ENCODE peak calls at places on chromosomes 7 and 10, in five cellular contexts. M, Y, A, B and G are unnamed samples.

GRCh38 chr10:60463726-60464125 is 74.1 kb upstream of the ANK3 start:
- DNase-seq in B (no peak), M (no peak), A (no peak), Y (no peak), G (no peak)

GRCh38 chr10:47214520-47214919 is 85.5 kb upstream of the GDF10 start:
- DNase-seq in A (no peak), M (no peak), Y (no peak), B (no peak), G (no peak)

GRCh38 chr10:47371629-47372485 is 12.2 kb downstream of the ZNF488 start:
- DNase-seq in B (no peak), M (peak; percentile 75), A (peak; percentile 40), Y (no peak), G (no peak)

GRCh38 chr7:123355576-123356195 is 155.9 kb upstream of the SLC13A1 start:
- DNase-seq in Y (peak; percentile 46), B (no peak), M (no peak), A (no peak), G (no peak)

GRCh38 chr10:95242581-95243317 is 48.1 kb downstream of the PDLIM1 start:
- DNase-seq in Y (no peak), B (peak; percentile 11), M (no peak), A (peak; percentile 18), G (no peak)

GRCh38 chr10:52751337-52751736 is 21.2 kb downstream of the MBL2 start:
- DNase-seq in A (no peak), B (no peak), Y (no peak), M (no peak), G (no peak)

GRCh38 chr7:27062946-27063345 is 32.9 kb downstream of the HOXA1 start:
- DNase-seq in A (no peak), B (no peak), M (no peak), Y (no peak), G (no peak)

GRCh38 chr7:11726251-11727155 is 105.5 kb downstream of the THSD7A start:
- DNase-seq in A (no peak), Y (peak; percentile 1), M (no peak), B (no peak), G (no peak)

GRCh38 chr7:70380315-70381027 is 751.5 kb upstream of the GALNT17 start:
- DNase-seq in A (no peak), B (no peak), Y (no peak), M (no peak), G (no peak)

GRCh38 chr7:17408904-17409290 is 110.4 kb downstream of the AHR start:
- DNase-seq in A (no peak), Y (no peak), B (no peak), M (no peak), G (no peak)

GRCh38 chr10:93751832-93752231 is 5.9 kb upstream of the LGI1 start:
- DNase-seq in A (no peak), B (no peak), Y (peak; percentile 49), M (no peak), G (no peak)

GRCh38 chr10:3409928-3410327 is 237.3 kb upstream of the PITRM1 start:
- DNase-seq in A (peak; percentile 51), M (peak; percentile 64), B (no peak), Y (no peak), G (no peak)

GRCh38 chr7:122299935-122300606 is 4.5 kb downstream of the FEZF1 start:
- DNase-seq in Y (no peak), A (no peak), M (no peak), B (no peak), G (no peak)

GRCh38 chr7:5594616-5595544 is 171.2 kb upstream of the TNRC18 start:
- DNase-seq in Y (peak; percentile 17), A (no peak), M (no peak), B (no peak), G (no peak)

GRCh38 chr10:69884686-69885085 is 83.0 kb downstream of the COL13A1 start:
- DNase-seq in Y (no peak), M (no peak), B (no peak), A (no peak), G (no peak)

GRCh38 chr10:69883680-69884375 is 82.1 kb downstream of the COL13A1 start:
- DNase-seq in M (no peak), B (no peak), Y (no peak), A (no peak), G (no peak)

GRCh38 chr10:69883256-69883655 is 81.5 kb downstream of the COL13A1 start:
- DNase-seq in B (no peak), M (no peak), Y (no peak), A (no peak), G (no peak)

GRCh38 chr10:69888882-69889584 is 87.3 kb downstream of the COL13A1 start:
- DNase-seq in M (no peak), A (peak; percentile 65), B (no peak), Y (no peak), G (no peak)

GRCh38 chr10:69885379-69886156 is 83.9 kb downstream of the COL13A1 start:
- DNase-seq in B (no peak), Y (no peak), M (no peak), A (no peak), G (no peak)
- TF ChIP-seq CTCF in B (no peak), Y (peak; percentile 65), M (no peak), A (no peak), G (peak; percentile 47)

GRCh38 chr7:129531721-129532120 is 29.4 kb downstream of the SMKR1 start:
- DNase-seq in M (no peak), Y (no peak), A (peak; percentile 52), B (no peak), G (no peak)

GRCh38 chr7:129525225-129525862 is 23.0 kb downstream of the SMKR1 start:
- DNase-seq in B (no peak), Y (no peak), A (peak; percentile 28), M (no peak), G (no peak)

GRCh38 chr7:129530881-129531391 is 28.6 kb downstream of the SMKR1 start:
- DNase-seq in B (no peak), A (peak; percentile 6), M (no peak), Y (peak; percentile 39), G (no peak)

GRCh38 chr7:129532375-129532774 is 30.0 kb downstream of the SMKR1 start:
- DNase-seq in A (peak; percentile 43), B (no peak), Y (no peak), M (no peak), G (no peak)

DNA sequence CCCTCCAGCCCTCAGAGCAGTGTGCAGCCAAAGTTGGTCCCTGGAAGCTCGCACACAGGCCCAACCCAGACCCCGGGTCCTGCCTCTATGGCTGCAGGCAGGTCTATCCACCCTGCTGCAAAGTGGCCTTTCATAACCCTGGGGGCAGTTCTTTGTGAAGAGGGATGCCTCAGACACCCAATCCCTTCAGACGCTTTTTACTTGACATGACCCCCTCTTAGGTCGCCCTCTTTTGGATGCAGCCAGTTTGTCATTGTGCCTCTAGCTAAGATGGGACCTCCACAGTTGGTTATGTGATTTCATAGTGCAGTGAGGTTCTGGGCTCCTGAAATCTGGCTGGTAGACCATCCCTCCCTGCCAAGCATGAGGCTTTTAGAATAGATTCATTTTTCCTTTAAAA is 27.3 kb downstream of the SMKR1 start:
- DNase-seq in A (peak; percentile 49), B (no peak), Y (no peak), M (no peak), G (no peak)
- TF ChIP-seq CTCF in A (no peak), B (no peak), Y (no peak), M (no peak), G (no peak)

DNA sequence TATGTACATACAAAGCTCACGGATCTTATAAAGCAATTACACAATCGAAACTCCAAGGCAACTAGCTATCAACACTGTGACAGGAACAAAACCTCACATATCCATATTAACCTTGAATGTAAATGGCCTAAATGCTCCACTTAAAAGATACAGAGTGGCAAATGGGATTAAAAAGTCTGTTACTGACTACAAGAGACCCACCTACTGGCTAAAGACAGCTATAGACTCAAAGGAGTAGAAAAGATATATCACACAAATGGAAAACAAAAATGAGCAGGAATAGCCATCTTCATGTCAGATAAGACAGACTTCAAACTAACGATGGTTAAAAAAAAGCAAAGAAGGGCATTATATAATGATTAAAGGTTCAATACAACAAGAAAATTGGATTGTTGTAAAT is 246.7 kb downstream of the ADRA2A start:
- DNase-seq in Y (no peak), B (no peak), A (no peak), M (no peak), G (no peak)
- TF ChIP-seq CTCF in Y (no peak), B (no peak), A (no peak), M (no peak), G (no peak)

DNA sequence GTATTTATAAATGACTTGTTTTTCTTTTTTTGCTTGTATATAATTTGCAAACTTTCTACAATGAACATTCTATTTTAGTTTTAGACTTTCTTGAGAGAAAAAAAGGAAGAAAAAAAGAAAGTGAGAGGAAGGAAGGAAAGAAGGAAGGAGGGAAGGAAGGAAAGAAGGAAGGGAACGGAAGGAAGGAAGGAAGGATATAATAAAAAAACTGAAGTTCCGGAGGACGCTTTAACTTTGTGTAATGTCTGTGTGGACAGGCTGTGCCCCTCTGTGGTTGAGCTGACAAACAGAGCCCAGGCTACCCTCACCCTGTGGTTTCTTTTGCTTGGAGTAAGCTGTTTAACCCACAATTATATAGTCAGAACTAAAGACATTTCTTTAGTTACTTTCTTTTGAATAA is 108.7 kb downstream of the SEMA3D start:
- DNase-seq in A (no peak), M (no peak), B (no peak), Y (no peak), G (no peak)
- TF ChIP-seq CTCF in A (no peak), M (no peak), B (no peak), Y (no peak), G (no peak)

DNA sequence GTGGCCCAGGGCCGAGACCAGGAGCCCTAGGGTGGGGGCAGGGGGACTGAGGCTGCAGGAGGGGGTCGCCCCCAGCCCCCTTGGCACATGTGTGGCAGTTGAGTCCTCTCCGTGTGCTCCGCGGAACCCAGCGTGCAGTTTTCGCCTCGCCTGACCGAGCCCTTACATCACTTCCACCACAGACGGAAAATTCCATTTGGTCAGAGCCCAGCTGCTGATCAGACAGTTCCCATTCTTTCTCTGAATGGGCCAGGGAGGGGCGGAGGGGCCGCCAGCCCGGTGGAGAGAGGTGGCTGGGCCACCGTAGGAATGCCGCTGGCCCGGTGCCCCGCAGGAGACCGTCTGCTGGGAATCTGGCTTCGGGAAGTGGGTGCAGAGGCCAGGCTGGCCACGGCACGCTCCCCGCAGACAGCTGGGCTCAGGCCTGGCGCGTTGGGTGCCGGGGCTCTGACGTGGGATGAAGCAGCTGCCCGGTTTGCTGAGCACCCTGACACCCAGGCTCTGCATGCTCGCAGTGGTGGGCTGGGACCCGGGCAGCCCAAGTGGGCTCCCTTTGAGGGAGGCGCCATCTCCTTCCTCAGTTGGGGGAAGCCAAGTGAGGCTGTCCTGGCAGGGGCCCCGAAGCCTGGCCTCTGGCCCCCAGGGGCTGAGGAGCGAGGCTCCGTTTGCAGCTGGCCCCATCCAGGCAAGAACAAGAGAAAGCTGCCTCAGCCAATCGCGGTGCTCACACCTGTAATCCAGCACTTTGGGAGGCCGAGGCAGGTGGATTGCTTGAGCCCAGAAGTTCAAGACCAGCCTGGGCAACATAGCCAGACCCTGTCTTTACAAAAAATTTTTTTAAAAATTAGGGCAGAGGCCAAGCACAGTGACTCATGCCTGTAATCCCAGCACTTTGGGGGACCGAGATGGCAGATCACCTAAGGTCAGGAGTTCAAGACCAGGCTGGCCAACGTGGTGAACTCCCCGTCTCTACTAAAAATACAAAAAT is 9.9 kb downstream of the TTYH3 start:
- DNase-seq in Y (peak; percentile 89), A (peak; percentile 90), M (peak; percentile 96), B (no peak), G (peak; percentile 83)
- TF ChIP-seq CTCF in Y (peak; percentile 7), A (no peak), M (no peak), B (no peak), G (no peak)

GRCh38 chr10:77082601-77083252 is 554.9 kb downstream of the KCNMA1 start:
- DNase-seq in Y (no peak), B (no peak), A (no peak), M (no peak), G (no peak)
- TF ChIP-seq CTCF in Y (peak; percentile 44), B (no peak), A (no peak), M (no peak), G (no peak)